ENCODE peak calls at places on chromosomes 7 and 10, in six cellular contexts. One of them, this sample, is unnamed.

GRCh38 chr7:49398730-49399129 is 374.7 kb upstream of the VWC2 start:
- DNase-seq in heart right ventricle: no peak
- DNase-seq in neural progenitor cell: no peak
- DNase-seq in mesendoderm: peak
- DNase-seq in lower lobe of right lung: no peak
- DNase-seq in CD8-positive, alpha-beta T cell: no peak
- DNase-seq in this sample: peak

GRCh38 chr7:112411186-112411795 is 39.0 kb upstream of the IFRD1 start:
- DNase-seq in mesendoderm: peak
- DNase-seq in neural progenitor cell: no peak
- DNase-seq in heart right ventricle: peak
- DNase-seq in CD8-positive, alpha-beta T cell: no peak
- DNase-seq in lower lobe of right lung: no peak
- DNase-seq in this sample: peak

GRCh38 chr10:68561804-68562649 is 1.9 kb downstream of the TET1 start:
- DNase-seq in lower lobe of right lung: no peak
- DNase-seq in CD8-positive, alpha-beta T cell: no peak
- DNase-seq in mesendoderm: peak
- DNase-seq in neural progenitor cell: peak
- DNase-seq in heart right ventricle: no peak
- DNase-seq in this sample: no peak

GRCh38 chr7:28708458-28708951 is 249.6 kb downstream of the TRIL start:
- DNase-seq in CD8-positive, alpha-beta T cell: no peak
- DNase-seq in lower lobe of right lung: no peak
- DNase-seq in mesendoderm: peak
- DNase-seq in heart right ventricle: no peak
- DNase-seq in neural progenitor cell: peak
- DNase-seq in this sample: no peak

GRCh38 chr10:101716891-101717659 is 22.1 kb upstream of the FBXW4 start:
- DNase-seq in CD8-positive, alpha-beta T cell: no peak
- DNase-seq in mesendoderm: no peak
- DNase-seq in neural progenitor cell: no peak
- DNase-seq in heart right ventricle: no peak
- DNase-seq in lower lobe of right lung: no peak
- DNase-seq in this sample: no peak

GRCh38 chr7:37833107-37833817 is 15.1 kb upstream of the NME8 start:
- DNase-seq in heart right ventricle: peak
- DNase-seq in neural progenitor cell: peak
- DNase-seq in CD8-positive, alpha-beta T cell: peak
- DNase-seq in mesendoderm: peak
- DNase-seq in lower lobe of right lung: peak
- DNase-seq in this sample: peak

GRCh38 chr7:31029251-31029650 is 22.9 kb upstream of the ADCYAP1R1 start:
- DNase-seq in heart right ventricle: no peak
- DNase-seq in lower lobe of right lung: no peak
- DNase-seq in mesendoderm: no peak
- DNase-seq in CD8-positive, alpha-beta T cell: no peak
- DNase-seq in neural progenitor cell: no peak
- DNase-seq in this sample: no peak

GRCh38 chr7:1696671-1697498 is 26.8 kb downstream of the ELFN1 start:
- DNase-seq in heart right ventricle: no peak
- DNase-seq in CD8-positive, alpha-beta T cell: peak
- DNase-seq in mesendoderm: no peak
- DNase-seq in neural progenitor cell: no peak
- DNase-seq in lower lobe of right lung: peak
- DNase-seq in this sample: no peak

GRCh38 chr7:70458195-70458695 is 673.7 kb upstream of the GALNT17 start:
- DNase-seq in neural progenitor cell: no peak
- DNase-seq in CD8-positive, alpha-beta T cell: no peak
- DNase-seq in mesendoderm: peak
- DNase-seq in lower lobe of right lung: no peak
- DNase-seq in heart right ventricle: no peak
- DNase-seq in this sample: no peak

GRCh38 chr10:132450825-132451505 is 54.0 kb downstream of the PWWP2B start:
- DNase-seq in neural progenitor cell: no peak
- DNase-seq in mesendoderm: no peak
- DNase-seq in heart right ventricle: no peak
- DNase-seq in CD8-positive, alpha-beta T cell: no peak
- DNase-seq in lower lobe of right lung: peak
- DNase-seq in this sample: no peak

GRCh38 chr10:117555017-117555416 is 12.5 kb downstream of the EMX2 start:
- DNase-seq in neural progenitor cell: no peak
- DNase-seq in CD8-positive, alpha-beta T cell: no peak
- DNase-seq in mesendoderm: no peak
- DNase-seq in heart right ventricle: no peak
- DNase-seq in lower lobe of right lung: no peak
- DNase-seq in this sample: no peak

GRCh38 chr10:114604357-114605129 is 53.5 kb downstream of the ABLIM1 start:
- DNase-seq in CD8-positive, alpha-beta T cell: no peak
- DNase-seq in lower lobe of right lung: no peak
- DNase-seq in mesendoderm: no peak
- DNase-seq in heart right ventricle: no peak
- DNase-seq in neural progenitor cell: no peak
- DNase-seq in this sample: no peak

GRCh38 chr7:123795917-123796316 is 47.1 kb upstream of the WASL start:
- DNase-seq in lower lobe of right lung: no peak
- DNase-seq in neural progenitor cell: no peak
- DNase-seq in heart right ventricle: no peak
- DNase-seq in CD8-positive, alpha-beta T cell: no peak
- DNase-seq in mesendoderm: no peak
- DNase-seq in this sample: no peak

GRCh38 chr10:78571916-78572315 is 496.9 kb upstream of the ZMIZ1 start:
- DNase-seq in heart right ventricle: no peak
- DNase-seq in mesendoderm: no peak
- DNase-seq in lower lobe of right lung: no peak
- DNase-seq in CD8-positive, alpha-beta T cell: no peak
- DNase-seq in neural progenitor cell: no peak
- DNase-seq in this sample: no peak

GRCh38 chr7:79258826-79259225 is 194.6 kb downstream of the MAGI2 start:
- DNase-seq in lower lobe of right lung: no peak
- DNase-seq in mesendoderm: no peak
- DNase-seq in neural progenitor cell: no peak
- DNase-seq in CD8-positive, alpha-beta T cell: no peak
- DNase-seq in heart right ventricle: no peak
- DNase-seq in this sample: no peak

GRCh38 chr7:407706-408539 is 111.7 kb downstream of the PDGFA start:
- DNase-seq in lower lobe of right lung: no peak
- DNase-seq in heart right ventricle: no peak
- DNase-seq in CD8-positive, alpha-beta T cell: no peak
- DNase-seq in neural progenitor cell: no peak
- DNase-seq in mesendoderm: no peak
- DNase-seq in this sample: no peak

GRCh38 chr7:42511027-42511426 is 274.0 kb upstream of the GLI3 start:
- DNase-seq in mesendoderm: peak
- DNase-seq in heart right ventricle: no peak
- DNase-seq in neural progenitor cell: no peak
- DNase-seq in CD8-positive, alpha-beta T cell: no peak
- DNase-seq in lower lobe of right lung: no peak
- DNase-seq in this sample: peak

GRCh38 chr10:1631282-1631681 is 106.0 kb downstream of the ADARB2 start:
- DNase-seq in CD8-positive, alpha-beta T cell: no peak
- DNase-seq in mesendoderm: no peak
- DNase-seq in neural progenitor cell: no peak
- DNase-seq in heart right ventricle: no peak
- DNase-seq in lower lobe of right lung: no peak
- DNase-seq in this sample: no peak

GRCh38 chr10:29804025-29804852 is 169.5 kb upstream of the SVIL start:
- DNase-seq in neural progenitor cell: no peak
- DNase-seq in lower lobe of right lung: peak
- DNase-seq in mesendoderm: no peak
- DNase-seq in CD8-positive, alpha-beta T cell: no peak
- DNase-seq in heart right ventricle: peak
- DNase-seq in this sample: peak

GRCh38 chr10:29797616-29798015 is 162.8 kb upstream of the SVIL start:
- DNase-seq in neural progenitor cell: no peak
- DNase-seq in mesendoderm: no peak
- DNase-seq in CD8-positive, alpha-beta T cell: no peak
- DNase-seq in heart right ventricle: no peak
- DNase-seq in lower lobe of right lung: no peak
- DNase-seq in this sample: no peak

GRCh38 chr10:29794776-29795635 is 160.2 kb upstream of the SVIL start:
- DNase-seq in neural progenitor cell: no peak
- DNase-seq in lower lobe of right lung: no peak
- DNase-seq in CD8-positive, alpha-beta T cell: no peak
- DNase-seq in heart right ventricle: no peak
- DNase-seq in mesendoderm: no peak
- DNase-seq in this sample: no peak

GRCh38 chr10:29795856-29796255 is 161.1 kb upstream of the SVIL start:
- DNase-seq in mesendoderm: no peak
- DNase-seq in neural progenitor cell: no peak
- DNase-seq in CD8-positive, alpha-beta T cell: no peak
- DNase-seq in heart right ventricle: no peak
- DNase-seq in lower lobe of right lung: no peak
- DNase-seq in this sample: no peak

DNA sequence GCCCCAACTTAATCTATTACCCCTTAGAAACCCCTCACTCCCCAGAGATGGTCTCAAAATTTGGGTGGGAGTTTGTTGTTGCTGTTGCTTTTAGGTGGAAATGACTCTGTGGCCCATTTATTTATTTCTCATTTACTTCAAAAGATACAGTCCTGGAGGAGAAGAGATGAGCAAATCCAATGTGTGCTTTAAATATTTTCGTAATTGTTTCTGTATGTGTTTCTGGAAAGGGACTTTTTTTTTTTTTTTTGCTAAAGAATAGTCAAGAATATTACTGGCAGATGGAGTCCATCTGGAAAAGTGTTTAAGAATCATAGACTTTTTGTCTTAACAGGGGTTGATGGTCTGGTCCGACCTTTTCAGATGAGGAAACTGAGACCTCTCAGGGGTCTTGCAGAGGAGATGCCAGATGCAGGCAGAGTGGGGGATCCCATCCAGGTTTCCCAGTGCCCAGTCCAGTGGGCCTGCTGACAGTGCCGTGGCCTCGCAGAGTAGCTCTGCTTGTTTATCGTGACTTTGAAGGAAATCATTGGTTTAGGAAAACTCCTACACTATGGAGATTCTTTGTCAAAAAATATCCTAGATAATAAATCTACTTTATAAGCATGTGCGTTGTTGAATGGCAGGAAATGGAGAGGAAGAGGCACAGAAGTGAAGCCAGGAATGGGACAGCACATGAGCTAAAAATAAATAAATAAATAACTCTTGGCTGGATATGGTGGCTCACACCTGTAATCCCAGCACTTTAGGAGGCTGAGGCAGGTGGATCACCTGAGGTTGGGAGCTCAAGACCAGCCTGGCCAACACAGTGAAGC is 164.3 kb upstream of the SVIL start:
- DNase-seq in mesendoderm: no peak
- DNase-seq in neural progenitor cell: no peak
- DNase-seq in lower lobe of right lung: no peak
- DNase-seq in CD8-positive, alpha-beta T cell: no peak
- DNase-seq in heart right ventricle: no peak
- DNase-seq in this sample: no peak
- H3K27ac ChIP-seq in mesendoderm: no peak
- H3K27ac ChIP-seq in neural progenitor cell: no peak
- H3K27ac ChIP-seq in lower lobe of right lung: no peak
- H3K27ac ChIP-seq in CD8-positive, alpha-beta T cell: no peak
- H3K27ac ChIP-seq in heart right ventricle: no peak
- H3K27ac ChIP-seq in this sample: no peak

GRCh38 chr10:99534939-99535763 is 2.4 kb downstream of the NKX2-3 start:
- DNase-seq in neural progenitor cell: peak
- DNase-seq in lower lobe of right lung: no peak
- DNase-seq in CD8-positive, alpha-beta T cell: no peak
- DNase-seq in mesendoderm: no peak
- DNase-seq in heart right ventricle: no peak
- DNase-seq in this sample: peak

GRCh38 chr10:99532194-99532593 is 548 bp upstream of the NKX2-3 start:
- DNase-seq in CD8-positive, alpha-beta T cell: no peak
- DNase-seq in mesendoderm: no peak
- DNase-seq in neural progenitor cell: no peak
- DNase-seq in lower lobe of right lung: no peak
- DNase-seq in heart right ventricle: no peak
- DNase-seq in this sample: no peak

GRCh38 chr10:99534456-99534938 is 1.8 kb downstream of the NKX2-3 start:
- DNase-seq in neural progenitor cell: no peak
- DNase-seq in CD8-positive, alpha-beta T cell: no peak
- DNase-seq in mesendoderm: no peak
- DNase-seq in heart right ventricle: no peak
- DNase-seq in lower lobe of right lung: no peak
- DNase-seq in this sample: no peak

GRCh38 chr10:99532687-99533495 is at the start of gene NKX2-3:
- DNase-seq in CD8-positive, alpha-beta T cell: no peak
- DNase-seq in neural progenitor cell: peak
- DNase-seq in heart right ventricle: peak
- DNase-seq in mesendoderm: peak
- DNase-seq in lower lobe of right lung: peak
- DNase-seq in this sample: peak

DNA sequence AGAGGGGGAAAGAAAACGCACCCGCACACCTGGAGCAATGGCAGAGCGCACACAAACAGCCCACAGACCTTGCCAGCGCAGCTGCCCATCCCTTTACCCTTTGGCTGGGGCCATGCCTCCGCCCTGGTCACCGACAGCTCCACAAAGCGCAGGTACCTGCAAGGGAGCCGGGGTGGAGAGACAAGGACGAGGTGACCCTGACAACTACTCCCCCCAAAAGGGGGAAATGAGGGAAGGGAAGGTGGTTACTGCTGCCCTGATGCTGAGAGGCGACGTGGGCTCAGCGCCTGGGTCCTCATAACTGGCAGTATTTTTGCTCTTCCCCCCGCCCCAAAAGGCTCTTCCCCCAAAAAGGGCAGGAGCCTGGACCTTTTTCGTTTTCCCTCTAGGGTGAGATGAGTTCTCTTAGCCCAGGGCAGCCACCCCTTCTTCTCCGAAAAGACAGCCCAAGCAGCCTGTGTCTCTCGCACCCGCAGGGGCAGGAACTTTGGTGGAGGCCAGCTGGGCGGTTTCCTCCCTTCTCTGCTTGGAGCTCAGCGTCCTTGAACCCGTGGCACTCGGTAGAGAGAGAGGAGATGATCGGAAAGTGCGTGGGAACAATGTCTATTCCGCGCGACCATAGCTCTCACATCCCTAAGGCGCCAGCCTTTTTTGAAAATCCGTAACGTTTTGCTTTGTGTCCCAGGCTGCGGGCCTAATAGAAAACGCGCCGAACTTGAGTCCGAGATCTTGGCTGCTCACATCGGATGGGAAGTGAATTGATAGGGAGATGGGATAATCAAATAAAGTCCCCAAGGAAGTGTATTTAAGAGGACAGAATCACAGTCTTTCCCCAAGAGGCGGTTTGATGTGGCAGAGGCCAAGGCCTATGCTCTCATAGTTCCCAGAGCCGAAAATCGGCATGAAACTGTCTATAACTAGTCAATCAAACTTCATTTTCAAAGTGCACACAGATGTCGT is 1.0 kb downstream of the NKX2-3 start:
- DNase-seq in heart right ventricle: no peak
- DNase-seq in mesendoderm: no peak
- DNase-seq in lower lobe of right lung: no peak
- DNase-seq in CD8-positive, alpha-beta T cell: no peak
- DNase-seq in neural progenitor cell: peak
- DNase-seq in this sample: no peak
- H3K27ac ChIP-seq in heart right ventricle: no peak
- H3K27ac ChIP-seq in mesendoderm: no peak
- H3K27ac ChIP-seq in lower lobe of right lung: no peak
- H3K27ac ChIP-seq in CD8-positive, alpha-beta T cell: no peak
- H3K27ac ChIP-seq in neural progenitor cell: no peak
- H3K27ac ChIP-seq in this sample: no peak

GRCh38 chr7:44432381-44432977 is 58.0 kb downstream of the NUDCD3 start:
- DNase-seq in heart right ventricle: no peak
- DNase-seq in lower lobe of right lung: no peak
- DNase-seq in CD8-positive, alpha-beta T cell: no peak
- DNase-seq in mesendoderm: no peak
- DNase-seq in neural progenitor cell: no peak
- DNase-seq in this sample: no peak
- H3K27ac ChIP-seq in heart right ventricle: no peak
- H3K27ac ChIP-seq in lower lobe of right lung: no peak
- H3K27ac ChIP-seq in CD8-positive, alpha-beta T cell: no peak
- H3K27ac ChIP-seq in mesendoderm: no peak
- H3K27ac ChIP-seq in neural progenitor cell: no peak
- H3K27ac ChIP-seq in this sample: no peak

GRCh38 chr10:338176-339037 is 203.2 kb downstream of the ZMYND11 start:
- DNase-seq in CD8-positive, alpha-beta T cell: no peak
- DNase-seq in heart right ventricle: no peak
- DNase-seq in neural progenitor cell: no peak
- DNase-seq in mesendoderm: no peak
- DNase-seq in lower lobe of right lung: no peak
- DNase-seq in this sample: peak
- H3K27ac ChIP-seq in CD8-positive, alpha-beta T cell: no peak
- H3K27ac ChIP-seq in heart right ventricle: no peak
- H3K27ac ChIP-seq in neural progenitor cell: no peak
- H3K27ac ChIP-seq in mesendoderm: no peak
- H3K27ac ChIP-seq in lower lobe of right lung: no peak
- H3K27ac ChIP-seq in this sample: peak

This sample was measured in RWPE1.